ENCODE peak calls at places on chromosomes 4 and X, in nine cellular contexts. U is stomach, N is A549, F is sigmoid colon, D is tibial nerve, G is esophagus muscularis mucosa, O is transverse colon, V is ovary, B is suprapubic skin. J is an unnamed sample.
A peak's percentile ranks its signal among the peaks of the same experiment; 100 is the strongest.

GRCh38 chr4:57168986-57169385 is 58.8 kb upstream of the IGFBP7 start:
- DNase-seq in N (no peak), D (no peak), U (no peak), V (no peak), F (no peak), O (no peak), B (no peak), G (no peak), J (no peak)

GRCh38 chrX:21374994-21375794 is 976 bp downstream of the CNKSR2 start:
- DNase-seq in O (no peak), G (no peak), N (no peak), V (peak; percentile 25), D (no peak), B (no peak), U (no peak), F (no peak), J (peak; percentile 70)

GRCh38 chrX:18873189-18873791 is 110.6 kb downstream of the PHKA2 start:
- DNase-seq in V (no peak), G (no peak), F (peak; percentile 81), O (no peak), N (no peak), B (no peak), U (no peak), D (no peak), J (no peak)

GRCh38 chr4:127622923-127623754 is 9.6 kb upstream of the INTU start:
- DNase-seq in D (no peak), B (no peak), N (peak; percentile 71), F (no peak), G (no peak), O (peak; percentile 13), V (peak; percentile 45), U (no peak), J (peak; percentile 88)

GRCh38 chrX:53494427-53494826 is 60.3 kb upstream of the HSD17B10 start:
- DNase-seq in B (no peak), G (no peak), V (no peak), N (no peak), U (no peak), D (no peak), O (no peak), F (no peak), J (no peak)

GRCh38 chr4:7358100-7358735 is 76.5 kb downstream of the PSAPL1 start:
- DNase-seq in V (peak; percentile 51), D (no peak), G (no peak), O (no peak), F (peak; percentile 76), N (peak; percentile 73), B (no peak), U (peak; percentile 31), J (no peak)

GRCh38 chrX:85994228-85994627 is 53.1 kb downstream of the CHM start:
- DNase-seq in U (no peak), F (no peak), D (no peak), G (no peak), O (no peak), V (no peak), N (no peak), B (no peak), J (no peak)

GRCh38 chr4:77349796-77350195 is 192.8 kb downstream of the CCNG2 start:
- DNase-seq in U (no peak), G (no peak), O (no peak), V (no peak), D (no peak), N (no peak), F (no peak), B (no peak), J (no peak)

GRCh38 chr4:7970031-7970946 is 30.6 kb upstream of the AFAP1 start:
- DNase-seq in U (peak; percentile 42), V (no peak), F (no peak), O (peak; percentile 75), N (peak; percentile 74), D (no peak), B (no peak), G (no peak), J (peak; percentile 41)

GRCh38 chrX:68842351-68842750 is 13.5 kb downstream of the EFNB1 start:
- DNase-seq in F (no peak), D (no peak), G (no peak), B (no peak), U (no peak), O (peak; percentile 69), V (no peak), N (no peak), J (no peak)

GRCh38 chrX:68699960-68700746 is 52.7 kb downstream of the STARD8 start:
- DNase-seq in G (no peak), U (no peak), B (no peak), V (no peak), N (no peak), O (no peak), D (no peak), F (no peak), J (no peak)

GRCh38 chr4:99938243-99938753 is 8.1 kb downstream of the DNAJB14 start:
- DNase-seq in D (no peak), O (no peak), B (no peak), G (no peak), F (no peak), V (no peak), U (no peak), N (no peak), J (no peak)

GRCh38 chr4:17489721-17490120 is 22.2 kb downstream of the QDPR start:
- DNase-seq in V (no peak), N (no peak), O (no peak), B (no peak), D (no peak), F (no peak), G (no peak), U (no peak), J (no peak)

DNA sequence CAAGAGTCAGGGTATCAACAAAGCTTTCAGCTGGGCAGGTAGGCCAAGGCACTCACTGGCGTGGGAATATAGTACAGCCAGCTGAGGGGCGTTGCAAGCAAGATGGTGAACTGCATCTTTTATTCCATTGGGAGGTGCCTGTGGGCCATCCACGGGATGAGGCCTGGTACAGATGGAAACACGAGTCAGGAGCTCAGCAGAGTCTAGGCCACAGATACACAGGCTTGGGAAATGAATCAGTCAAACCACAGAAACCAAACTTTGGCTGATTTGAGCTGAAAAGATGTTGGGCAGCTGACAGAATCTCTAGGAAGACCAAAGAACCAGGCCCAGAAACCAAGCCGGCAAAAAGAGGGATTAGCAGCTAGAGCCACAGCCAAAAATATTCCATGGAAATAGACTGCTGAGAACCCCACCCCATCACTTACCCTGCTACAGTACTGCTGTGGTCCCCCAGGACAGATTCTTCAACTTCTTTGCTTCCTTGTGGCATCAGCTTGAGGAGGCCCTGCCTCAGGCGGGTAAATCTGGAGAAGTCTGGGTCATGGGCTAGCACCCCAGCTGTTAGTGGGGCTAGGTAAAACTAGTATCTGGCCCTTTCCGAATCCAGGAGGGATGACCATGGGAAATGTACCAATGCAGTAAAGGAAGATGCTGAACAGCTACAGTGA is 75.4 kb downstream of the TMEM131L start:
- DNase-seq in O (no peak), B (no peak), N (no peak), G (peak; percentile 64), F (no peak), V (no peak), D (no peak), U (no peak), J (no peak)
- TF ChIP-seq EP300 in O (no peak), B (no peak), N (no peak), G (no peak), F (no peak), V (no peak), D (no peak), U (no peak), J (no peak)

DNA sequence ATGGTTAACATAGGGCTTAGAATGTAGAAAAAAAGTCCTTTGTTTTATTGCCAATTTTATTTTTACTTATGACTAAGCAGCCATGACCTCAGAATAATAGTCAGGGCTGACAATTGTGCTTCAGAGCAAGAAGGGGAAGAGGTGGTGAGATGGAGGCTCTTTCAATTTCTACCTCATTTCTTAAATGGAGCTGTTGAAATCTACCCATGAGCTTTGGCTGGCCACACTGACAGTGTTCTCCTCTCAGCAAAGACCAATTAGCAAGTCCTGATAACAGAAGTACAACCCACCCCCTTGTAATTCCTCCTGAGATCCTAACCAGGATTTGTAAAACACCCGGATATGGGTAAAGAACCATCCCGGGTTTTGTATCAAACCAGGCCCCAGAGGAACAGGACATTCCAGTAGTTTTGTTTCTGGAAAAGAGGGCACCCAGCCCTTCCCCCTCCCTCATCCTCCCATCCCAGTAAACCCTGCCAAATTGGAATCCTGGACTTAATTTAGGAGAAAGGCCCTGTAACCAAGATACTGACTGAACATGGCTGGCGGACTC is at the start of gene HEPH:
- DNase-seq in G (no peak), V (peak; percentile 22), F (no peak), O (peak; percentile 25), D (no peak), B (no peak), U (no peak), N (no peak), J (no peak)
- TF ChIP-seq EP300 in G (no peak), V (no peak), F (no peak), O (no peak), D (no peak), B (no peak), U (no peak), N (no peak), J (no peak)

GRCh38 chr4:149465941-149466340 is 349.7 kb downstream of the IQCM start:
- DNase-seq in V (no peak), D (no peak), F (no peak), B (no peak), G (no peak), N (peak; percentile 1), O (no peak), U (no peak), J (no peak)
- TF ChIP-seq EP300 in V (no peak), D (no peak), F (no peak), B (no peak), G (no peak), N (no peak), O (no peak), U (no peak), J (no peak)

GRCh38 chr4:15078682-15079642 is 76.7 kb downstream of the CPEB2 start:
- DNase-seq in B (no peak), G (no peak), O (no peak), V (no peak), N (no peak), F (no peak), U (no peak), D (no peak), J (no peak)

GRCh38 chr4:15075875-15076274 is 73.6 kb downstream of the CPEB2 start:
- DNase-seq in O (no peak), G (no peak), U (no peak), D (no peak), F (no peak), N (no peak), B (no peak), V (no peak), J (no peak)

GRCh38 chr4:15077969-15078368 is 75.7 kb downstream of the CPEB2 start:
- DNase-seq in F (no peak), D (no peak), B (no peak), U (no peak), V (no peak), N (peak; percentile 36), O (no peak), G (no peak), J (no peak)
- TF ChIP-seq EP300 in F (no peak), D (no peak), B (no peak), U (no peak), V (no peak), N (no peak), O (no peak), G (no peak), J (no peak)

J was measured in upper lobe of left lung.